ENCODE peak calls at places on chromosomes 11 and 22, in ten cellular contexts. J, O, T, B, S, Q, E, Y, C and M are unnamed samples.

GRCh38 chr11:2928605-2929510 is at the start of gene PHLDA2:
- DNase-seq in T (no peak), C (no peak), O (peak), J (no peak), Y (peak), E (peak), B (peak), Q (no peak), S (peak), M (peak)

GRCh38 chr11:116051494-116051893 is 547.3 kb upstream of the CADM1 start:
- DNase-seq in B (no peak), J (no peak), Y (no peak), O (no peak), C (no peak), S (no peak), T (no peak), E (no peak), Q (no peak), M (no peak)

GRCh38 chr11:34044664-34045485 is 6.7 kb upstream of the CAPRIN1 start:
- DNase-seq in Q (no peak), E (no peak), Y (no peak), S (peak), J (peak), O (peak), C (peak), B (no peak), T (no peak), M (no peak)

GRCh38 chr11:105641433-105641832 is 31.6 kb downstream of the GRIA4 start:
- DNase-seq in J (no peak), B (no peak), C (no peak), Q (no peak), T (no peak), O (no peak), E (no peak), S (no peak), Y (no peak), M (no peak)

GRCh38 chr11:80916180-80916811 is 1475.5 kb upstream of the TENM4 start:
- DNase-seq in J (no peak), E (no peak), Q (no peak), C (no peak), B (no peak), T (no peak), O (no peak), S (peak), Y (no peak), M (no peak)

GRCh38 chr11:61575886-61576516 is 4.9 kb downstream of the SYT7 start:
- DNase-seq in Q (no peak), B (no peak), E (no peak), Y (no peak), C (no peak), O (no peak), J (no peak), S (no peak), T (no peak), M (no peak)

GRCh38 chr22:41204992-41205900 is at the start of gene L3MBTL2:
- DNase-seq in T (peak), J (peak), C (peak), Q (peak), S (peak), E (peak), B (peak), O (peak), Y (peak), M (peak)

GRCh38 chr11:12675951-12676711 is 1.9 kb downstream of the TEAD1 start:
- DNase-seq in T (no peak), J (no peak), C (no peak), B (peak), O (peak), Y (no peak), S (peak), Q (no peak), E (no peak), M (no peak)

GRCh38 chr11:63862923-63863322 is 24.0 kb downstream of the MARK2 start:
- DNase-seq in T (no peak), Y (no peak), C (no peak), S (no peak), J (no peak), E (no peak), B (peak), O (peak), Q (no peak), M (peak)

GRCh38 chr11:106765849-106766248 is 252.4 kb downstream of the GUCY1A2 start:
- DNase-seq in J (no peak), B (no peak), Q (no peak), O (no peak), E (no peak), C (no peak), S (no peak), T (no peak), Y (no peak), M (no peak)

GRCh38 chr11:70034740-70035365 is 43.3 kb upstream of the ANO1 start:
- DNase-seq in E (no peak), O (no peak), C (no peak), S (no peak), Q (no peak), B (no peak), Y (no peak), J (no peak), T (no peak), M (peak)

GRCh38 chr22:44566911-44567310 is 68.9 kb upstream of the RTL6 start:
- DNase-seq in S (no peak), O (no peak), B (no peak), J (no peak), C (no peak), Y (no peak), Q (no peak), E (no peak), T (no peak), M (no peak)